ENCODE peak calls at places on chromosomes 7 and 10, in four cellular contexts. M is GM20000, P is tibial artery, O is SW 1271. J is an unnamed sample.

GRCh38 chr7:78141533-78142281 is 343.1 kb downstream of the PHTF2 start:
- DNase-seq in O (no peak), P (no peak), M (no peak), J (no peak)

GRCh38 chr10:22791655-22792054 is 77.3 kb upstream of the PIP4K2A start:
- DNase-seq in O (no peak), M (no peak), P (no peak), J (no peak)

GRCh38 chr10:124735491-124736286 is 8.5 kb downstream of the FAM53B start:
- DNase-seq in O (no peak), P (peak), M (no peak), J (no peak)

GRCh38 chr10:131310904-131311660 is 439 bp downstream of the TCERG1L start:
- DNase-seq in P (no peak), M (no peak), O (no peak), J (no peak)

GRCh38 chr7:7254908-7255307 is 72.6 kb downstream of the C1GALT1 start:
- DNase-seq in P (no peak), O (no peak), M (no peak), J (no peak)

GRCh38 chr10:96170212-96170611 is 40.1 kb downstream of the ZNF518A start:
- DNase-seq in P (no peak), M (no peak), O (no peak), J (no peak)

GRCh38 chr10:119315128-119316001 is 108.0 kb downstream of the GRK5 start:
- DNase-seq in P (peak), M (peak), O (peak), J (no peak)

GRCh38 chr7:47500103-47500563 is 81.8 kb downstream of the TNS3 start:
- DNase-seq in M (no peak), P (no peak), O (no peak), J (no peak)

J was measured in RPMI8226.